ENCODE peak calls at places on chromosomes 12 and 14, in seven cellular contexts. One of them, this sample, is unnamed.

GRCh38 chr12:52202361-52203078 is 10.7 kb upstream of the KRT80 start:
- DNase-seq in HCT116: no peak
- DNase-seq in GM23248: peak; percentile 63
- DNase-seq in GM23338: peak; percentile 44
- DNase-seq in neural progenitor cell: no peak
- DNase-seq in PC-3: no peak
- DNase-seq in MM.1S: no peak
- DNase-seq in this sample: no peak

GRCh38 chr12:130424858-130425697 is 87.4 kb downstream of the PIWIL1 start:
- DNase-seq in HCT116: no peak
- DNase-seq in GM23248: no peak
- DNase-seq in GM23338: no peak
- DNase-seq in neural progenitor cell: no peak
- DNase-seq in PC-3: no peak
- DNase-seq in MM.1S: no peak
- DNase-seq in this sample: no peak

GRCh38 chr12:41967668-41968649 is 176.7 kb downstream of the GXYLT1 start:
- DNase-seq in HCT116: no peak
- DNase-seq in GM23248: no peak
- DNase-seq in GM23338: peak; percentile 66
- DNase-seq in neural progenitor cell: peak; percentile 93
- DNase-seq in PC-3: peak; percentile 88
- DNase-seq in MM.1S: no peak
- DNase-seq in this sample: peak; percentile 21

GRCh38 chr12:49622501-49623141 is 740 bp upstream of the PRPF40B start:
- DNase-seq in HCT116: no peak
- DNase-seq in GM23248: peak; percentile 76
- DNase-seq in GM23338: peak; percentile 64
- DNase-seq in neural progenitor cell: peak; percentile 58
- DNase-seq in PC-3: no peak
- DNase-seq in MM.1S: peak; percentile 84
- DNase-seq in this sample: peak; percentile 40

GRCh38 chr12:122793685-122794106 is 19.3 kb downstream of the CCDC62 start:
- DNase-seq in HCT116: peak; percentile 52
- DNase-seq in GM23248: peak; percentile 63
- DNase-seq in GM23338: peak; percentile 80
- DNase-seq in neural progenitor cell: peak; percentile 61
- DNase-seq in PC-3: peak; percentile 76
- DNase-seq in MM.1S: peak; percentile 53
- DNase-seq in this sample: peak; percentile 66

GRCh38 chr12:90023207-90023870 is 314.7 kb upstream of the ATP2B1 start:
- DNase-seq in HCT116: no peak
- DNase-seq in GM23248: peak; percentile 11
- DNase-seq in GM23338: no peak
- DNase-seq in neural progenitor cell: no peak
- DNase-seq in PC-3: peak; percentile 55
- DNase-seq in MM.1S: no peak
- DNase-seq in this sample: no peak

GRCh38 chr12:54926246-54926645 is 58.3 kb downstream of the TESPA1 start:
- DNase-seq in HCT116: no peak
- DNase-seq in GM23248: no peak
- DNase-seq in GM23338: peak; percentile 38
- DNase-seq in neural progenitor cell: no peak
- DNase-seq in PC-3: no peak
- DNase-seq in MM.1S: no peak
- DNase-seq in this sample: no peak

GRCh38 chr12:100936661-100937060 is 142.1 kb downstream of the ANO4 start:
- DNase-seq in HCT116: no peak
- DNase-seq in GM23248: no peak
- DNase-seq in GM23338: no peak
- DNase-seq in neural progenitor cell: no peak
- DNase-seq in PC-3: no peak
- DNase-seq in MM.1S: no peak
- DNase-seq in this sample: no peak

GRCh38 chr12:52369809-52370208 is 2.5 kb upstream of the KRT85 start:
- DNase-seq in HCT116: no peak
- DNase-seq in GM23248: no peak
- DNase-seq in GM23338: no peak
- DNase-seq in neural progenitor cell: no peak
- DNase-seq in PC-3: no peak
- DNase-seq in MM.1S: no peak
- DNase-seq in this sample: no peak

GRCh38 chr12:69685810-69686209 is 13.3 kb downstream of the BEST3 start:
- DNase-seq in HCT116: no peak
- DNase-seq in GM23248: peak; percentile 81
- DNase-seq in GM23338: no peak
- DNase-seq in neural progenitor cell: no peak
- DNase-seq in PC-3: peak; percentile 92
- DNase-seq in MM.1S: no peak
- DNase-seq in this sample: no peak

GRCh38 chr12:34394211-34395055 is 372.1 kb downstream of the ALG10 start:
- DNase-seq in HCT116: no peak
- DNase-seq in GM23248: no peak
- DNase-seq in GM23338: no peak
- DNase-seq in neural progenitor cell: no peak
- DNase-seq in PC-3: no peak
- DNase-seq in MM.1S: no peak
- DNase-seq in this sample: no peak

GRCh38 chr12:87779016-87779415 is 250.2 kb downstream of the C12orf50 start:
- DNase-seq in HCT116: no peak
- DNase-seq in GM23248: no peak
- DNase-seq in GM23338: no peak
- DNase-seq in neural progenitor cell: no peak
- DNase-seq in PC-3: no peak
- DNase-seq in MM.1S: no peak
- DNase-seq in this sample: no peak

GRCh38 chr14:89447182-89447970 is 30.3 kb upstream of the FOXN3 start:
- DNase-seq in HCT116: no peak
- DNase-seq in GM23248: no peak
- DNase-seq in GM23338: no peak
- DNase-seq in neural progenitor cell: no peak
- DNase-seq in PC-3: no peak
- DNase-seq in MM.1S: no peak
- DNase-seq in this sample: no peak

GRCh38 chr12:49868952-49869815 is 26.3 kb upstream of the BCDIN3D start:
- DNase-seq in HCT116: no peak
- DNase-seq in GM23248: peak; percentile 69
- DNase-seq in GM23338: no peak
- DNase-seq in neural progenitor cell: no peak
- DNase-seq in PC-3: no peak
- DNase-seq in MM.1S: no peak
- DNase-seq in this sample: peak; percentile 93

GRCh38 chr12:92403210-92404175 is 257.8 kb upstream of the BTG1 start:
- DNase-seq in HCT116: no peak
- DNase-seq in GM23248: no peak
- DNase-seq in GM23338: no peak
- DNase-seq in neural progenitor cell: no peak
- DNase-seq in PC-3: no peak
- DNase-seq in MM.1S: peak; percentile 97
- DNase-seq in this sample: no peak

GRCh38 chr14:76336876-76337275 is 39.1 kb upstream of the ESRRB start:
- DNase-seq in HCT116: no peak
- DNase-seq in GM23248: no peak
- DNase-seq in GM23338: no peak
- DNase-seq in neural progenitor cell: no peak
- DNase-seq in PC-3: no peak
- DNase-seq in MM.1S: no peak
- DNase-seq in this sample: no peak

GRCh38 chr12:67747869-67748760 is 99.6 kb downstream of the DYRK2 start:
- DNase-seq in HCT116: peak; percentile 42
- DNase-seq in GM23248: peak; percentile 65
- DNase-seq in GM23338: no peak
- DNase-seq in neural progenitor cell: no peak
- DNase-seq in PC-3: peak; percentile 73
- DNase-seq in MM.1S: no peak
- DNase-seq in this sample: peak; percentile 75

GRCh38 chr14:55031190-55031589 is 4.2 kb downstream of the SOCS4 start:
- DNase-seq in HCT116: no peak
- DNase-seq in GM23248: no peak
- DNase-seq in GM23338: no peak
- DNase-seq in neural progenitor cell: no peak
- DNase-seq in PC-3: no peak
- DNase-seq in MM.1S: no peak
- DNase-seq in this sample: no peak

GRCh38 chr12:6765634-6766581 is at the start of gene PTMS:
- DNase-seq in HCT116: peak; percentile 83
- DNase-seq in GM23248: peak; percentile 83
- DNase-seq in GM23338: peak; percentile 94
- DNase-seq in neural progenitor cell: peak; percentile 94
- DNase-seq in PC-3: peak; percentile 78
- DNase-seq in MM.1S: no peak
- DNase-seq in this sample: peak; percentile 91

GRCh38 chr12:44029194-44029593 is 193.3 kb downstream of the TMEM117 start:
- DNase-seq in HCT116: no peak
- DNase-seq in GM23248: no peak
- DNase-seq in GM23338: no peak
- DNase-seq in neural progenitor cell: no peak
- DNase-seq in PC-3: no peak
- DNase-seq in MM.1S: no peak
- DNase-seq in this sample: no peak

GRCh38 chr14:93017341-93017797 is 94.4 kb downstream of the CHGA start:
- DNase-seq in HCT116: no peak
- DNase-seq in GM23248: no peak
- DNase-seq in GM23338: no peak
- DNase-seq in neural progenitor cell: no peak
- DNase-seq in PC-3: no peak
- DNase-seq in MM.1S: no peak
- DNase-seq in this sample: no peak

GRCh38 chr14:73467377-73467776 is 9.0 kb upstream of the NUMB start:
- DNase-seq in HCT116: no peak
- DNase-seq in GM23248: peak; percentile 87
- DNase-seq in GM23338: no peak
- DNase-seq in neural progenitor cell: no peak
- DNase-seq in PC-3: no peak
- DNase-seq in MM.1S: no peak
- DNase-seq in this sample: no peak

GRCh38 chr12:30045171-30045570 is 261.4 kb upstream of the TMTC1 start:
- DNase-seq in HCT116: no peak
- DNase-seq in GM23248: no peak
- DNase-seq in GM23338: no peak
- DNase-seq in neural progenitor cell: no peak
- DNase-seq in PC-3: no peak
- DNase-seq in MM.1S: no peak
- DNase-seq in this sample: no peak

GRCh38 chr12:30044206-30044605 is 260.5 kb upstream of the TMTC1 start:
- DNase-seq in HCT116: no peak
- DNase-seq in GM23248: no peak
- DNase-seq in GM23338: no peak
- DNase-seq in neural progenitor cell: no peak
- DNase-seq in PC-3: no peak
- DNase-seq in MM.1S: no peak
- DNase-seq in this sample: no peak

GRCh38 chr12:30046376-30046775 is 262.6 kb upstream of the TMTC1 start:
- DNase-seq in HCT116: no peak
- DNase-seq in GM23248: no peak
- DNase-seq in GM23338: no peak
- DNase-seq in neural progenitor cell: no peak
- DNase-seq in PC-3: no peak
- DNase-seq in MM.1S: no peak
- DNase-seq in this sample: no peak

GRCh38 chr12:30043151-30043550 is 259.4 kb upstream of the TMTC1 start:
- DNase-seq in HCT116: no peak
- DNase-seq in GM23248: no peak
- DNase-seq in GM23338: no peak
- DNase-seq in neural progenitor cell: no peak
- DNase-seq in PC-3: no peak
- DNase-seq in MM.1S: no peak
- DNase-seq in this sample: no peak

GRCh38 chr12:30047499-30048262 is 263.9 kb upstream of the TMTC1 start:
- DNase-seq in HCT116: no peak
- DNase-seq in GM23248: peak; percentile 10
- DNase-seq in GM23338: no peak
- DNase-seq in neural progenitor cell: no peak
- DNase-seq in PC-3: peak; percentile 63
- DNase-seq in MM.1S: no peak
- DNase-seq in this sample: no peak
- TF ChIP-seq EZH2phosphoT487 in HCT116: no peak
- TF ChIP-seq EZH2phosphoT487 in GM23248: no peak
- TF ChIP-seq EZH2phosphoT487 in GM23338: no peak
- TF ChIP-seq EZH2phosphoT487 in neural progenitor cell: no peak
- TF ChIP-seq EZH2phosphoT487 in PC-3: no peak
- TF ChIP-seq EZH2phosphoT487 in MM.1S: no peak
- TF ChIP-seq EZH2phosphoT487 in this sample: no peak

DNA sequence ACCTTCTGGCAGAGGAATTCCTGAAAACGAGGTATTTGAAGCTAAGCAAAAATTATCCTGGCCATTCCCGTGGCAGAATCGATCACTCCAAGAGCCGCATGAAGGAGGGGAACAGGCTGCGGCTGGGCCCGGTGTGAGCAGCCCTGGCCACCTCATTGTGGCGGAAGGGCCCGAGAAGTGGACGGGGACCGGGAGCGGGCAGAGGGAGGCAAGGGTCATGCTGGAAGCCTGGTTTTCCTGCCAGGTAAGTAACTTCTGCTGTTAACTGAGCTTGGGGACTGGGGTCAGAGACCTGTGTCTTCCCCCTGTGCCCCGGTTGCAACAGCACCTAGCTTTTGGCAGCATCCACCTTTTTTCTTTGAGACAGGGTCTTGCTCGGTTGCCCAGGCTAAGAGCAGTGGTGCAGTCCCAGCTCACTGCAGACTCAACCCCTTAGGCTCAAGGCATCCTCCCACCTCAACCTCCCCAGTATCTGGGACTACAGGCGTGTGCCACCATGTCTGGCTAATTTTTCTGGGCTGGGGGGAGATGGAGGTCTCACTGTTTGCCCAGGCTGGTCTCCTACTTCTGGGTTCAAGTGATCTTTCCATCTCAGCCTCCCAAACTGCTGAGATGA is 173.9 kb upstream of the MYL2 start:
- DNase-seq in HCT116: no peak
- DNase-seq in GM23248: no peak
- DNase-seq in GM23338: no peak
- DNase-seq in neural progenitor cell: no peak
- DNase-seq in PC-3: no peak
- DNase-seq in MM.1S: no peak
- DNase-seq in this sample: no peak
- TF ChIP-seq EZH2 in HCT116: no peak
- TF ChIP-seq EZH2 in GM23248: no peak
- TF ChIP-seq EZH2 in GM23338: no peak
- TF ChIP-seq EZH2 in neural progenitor cell: no peak
- TF ChIP-seq EZH2 in PC-3: no peak
- TF ChIP-seq EZH2 in MM.1S: no peak
- TF ChIP-seq EZH2 in this sample: no peak

GRCh38 chr14:63787995-63788946 is 60.4 kb upstream of the SGPP1 start:
- DNase-seq in HCT116: no peak
- DNase-seq in GM23248: no peak
- DNase-seq in GM23338: no peak
- DNase-seq in neural progenitor cell: peak; percentile 14
- DNase-seq in PC-3: no peak
- DNase-seq in MM.1S: no peak
- DNase-seq in this sample: no peak
- H2AFZ ChIP-seq in HCT116: no peak overlapping the region
- H2AFZ ChIP-seq in GM23248: peak overlapping the region; percentile 71
- H2AFZ ChIP-seq in GM23338: peak overlapping the region; percentile 91
- H2AFZ ChIP-seq in neural progenitor cell: peak overlapping the region; percentile 93
- H2AFZ ChIP-seq in PC-3: no peak overlapping the region
- H2AFZ ChIP-seq in MM.1S: no peak overlapping the region
- H2AFZ ChIP-seq in this sample: no peak overlapping the region

DNA sequence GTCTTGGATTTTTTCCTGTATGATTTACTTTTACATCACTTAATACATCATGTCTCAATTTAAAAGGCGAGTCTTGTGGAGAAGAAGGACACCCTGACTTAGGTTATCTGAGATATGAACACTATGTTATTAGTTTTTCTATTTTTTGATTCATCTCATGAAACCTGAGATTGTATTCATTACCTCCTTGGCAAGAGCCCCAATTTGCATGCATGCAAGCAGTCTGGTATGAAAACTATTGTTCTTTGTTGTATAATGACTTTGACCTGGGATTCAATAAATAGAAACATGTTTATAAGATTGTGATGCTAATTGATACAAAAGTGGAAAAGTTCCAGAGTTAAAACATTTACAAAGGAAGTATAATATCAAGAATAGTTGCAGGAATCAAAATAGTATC is 576.1 kb downstream of the NOVA1 start:
- DNase-seq in HCT116: no peak
- DNase-seq in GM23248: no peak
- DNase-seq in GM23338: no peak
- DNase-seq in neural progenitor cell: no peak
- DNase-seq in PC-3: no peak
- DNase-seq in MM.1S: no peak
- DNase-seq in this sample: no peak
- TF ChIP-seq EZH2phosphoT487 in HCT116: no peak
- TF ChIP-seq EZH2phosphoT487 in GM23248: no peak
- TF ChIP-seq EZH2phosphoT487 in GM23338: no peak
- TF ChIP-seq EZH2phosphoT487 in neural progenitor cell: no peak
- TF ChIP-seq EZH2phosphoT487 in PC-3: no peak
- TF ChIP-seq EZH2phosphoT487 in MM.1S: no peak
- TF ChIP-seq EZH2phosphoT487 in this sample: no peak

This sample was measured in hepatocyte.